ENCODE peak calls at places on chromosome 3, in nine cellular contexts. One of them, this sample, is unnamed.
A peak's percentile ranks its signal among the peaks of the same experiment; 100 is the strongest.

GRCh38 chr3:75144396-75144795 is 519.7 kb upstream of the FRG2C start:
- DNase-seq in IMR-90: no peak
- DNase-seq in pancreas: no peak
- DNase-seq in cardiac muscle cell: no peak
- DNase-seq in thoracic aorta: no peak
- DNase-seq in A549: no peak
- DNase-seq in stomach: no peak
- DNase-seq in K562: no peak
- DNase-seq in AG04450: no peak
- DNase-seq in this sample: no peak

GRCh38 chr3:88141458-88142083 is 8.2 kb upstream of the C3orf38 start:
- DNase-seq in thoracic aorta: no peak
- DNase-seq in K562: no peak
- DNase-seq in pancreas: no peak
- DNase-seq in IMR-90: peak; percentile 77
- DNase-seq in AG04450: no peak
- DNase-seq in cardiac muscle cell: no peak
- DNase-seq in stomach: no peak
- DNase-seq in A549: no peak
- DNase-seq in this sample: no peak

GRCh38 chr3:100506355-100506754 is 13.9 kb downstream of the TMEM45A start:
- DNase-seq in K562: no peak
- DNase-seq in cardiac muscle cell: no peak
- DNase-seq in pancreas: no peak
- DNase-seq in stomach: no peak
- DNase-seq in AG04450: no peak
- DNase-seq in thoracic aorta: no peak
- DNase-seq in IMR-90: peak; percentile 26
- DNase-seq in A549: no peak
- DNase-seq in this sample: no peak

GRCh38 chr3:46356909-46357308 is 3.0 kb downstream of the CCR2 start:
- DNase-seq in AG04450: no peak
- DNase-seq in K562: no peak
- DNase-seq in pancreas: no peak
- DNase-seq in cardiac muscle cell: no peak
- DNase-seq in thoracic aorta: no peak
- DNase-seq in A549: no peak
- DNase-seq in stomach: no peak
- DNase-seq in IMR-90: no peak
- DNase-seq in this sample: no peak

GRCh38 chr3:190229632-190230424 is 92.4 kb downstream of the CLDN1 start:
- DNase-seq in thoracic aorta: no peak
- DNase-seq in AG04450: no peak
- DNase-seq in K562: no peak
- DNase-seq in stomach: no peak
- DNase-seq in cardiac muscle cell: no peak
- DNase-seq in IMR-90: peak; percentile 63
- DNase-seq in pancreas: no peak
- DNase-seq in A549: peak; percentile 3
- DNase-seq in this sample: no peak

GRCh38 chr3:192395506-192395905 is 331.8 kb downstream of the FGF12 start:
- DNase-seq in AG04450: no peak
- DNase-seq in cardiac muscle cell: no peak
- DNase-seq in A549: no peak
- DNase-seq in pancreas: no peak
- DNase-seq in thoracic aorta: no peak
- DNase-seq in IMR-90: no peak
- DNase-seq in stomach: no peak
- DNase-seq in K562: no peak
- DNase-seq in this sample: no peak

GRCh38 chr3:188524057-188524456 is 370.1 kb downstream of the LPP start:
- DNase-seq in IMR-90: peak; percentile 31
- DNase-seq in AG04450: no peak
- DNase-seq in A549: no peak
- DNase-seq in stomach: no peak
- DNase-seq in K562: no peak
- DNase-seq in cardiac muscle cell: no peak
- DNase-seq in pancreas: no peak
- DNase-seq in thoracic aorta: no peak
- DNase-seq in this sample: no peak

GRCh38 chr3:155326249-155326648 is 32.8 kb upstream of the STRIT1 start:
- DNase-seq in IMR-90: no peak
- DNase-seq in A549: no peak
- DNase-seq in cardiac muscle cell: no peak
- DNase-seq in K562: no peak
- DNase-seq in pancreas: no peak
- DNase-seq in AG04450: no peak
- DNase-seq in stomach: no peak
- DNase-seq in thoracic aorta: no peak
- DNase-seq in this sample: no peak

GRCh38 chr3:154182322-154182922 is 61.2 kb downstream of the ARHGEF26 start:
- DNase-seq in thoracic aorta: no peak
- DNase-seq in AG04450: no peak
- DNase-seq in cardiac muscle cell: no peak
- DNase-seq in A549: no peak
- DNase-seq in pancreas: no peak
- DNase-seq in IMR-90: no peak
- DNase-seq in stomach: no peak
- DNase-seq in K562: no peak
- DNase-seq in this sample: no peak

DNA sequence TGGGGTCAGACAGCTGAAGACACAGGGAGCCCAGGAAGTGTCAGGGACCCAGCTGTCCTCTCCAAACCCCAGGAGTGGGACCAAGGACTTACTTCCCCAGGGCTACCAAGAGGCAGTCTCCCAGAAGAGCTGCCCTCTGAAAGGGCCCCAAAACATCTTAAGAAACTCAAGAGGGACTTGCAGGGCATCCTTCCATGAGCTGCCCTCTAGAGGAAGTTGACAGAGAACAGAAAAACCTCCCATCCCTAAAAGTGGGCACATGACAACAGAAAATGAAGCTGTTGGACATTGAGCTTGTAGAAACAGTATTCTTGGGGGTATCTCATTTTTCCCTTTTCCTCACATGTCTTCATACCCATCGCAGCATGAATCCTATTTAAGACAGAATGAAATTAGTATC is 58.9 kb downstream of the MECOM start:
- DNase-seq in thoracic aorta: no peak
- DNase-seq in pancreas: no peak
- DNase-seq in AG04450: no peak
- DNase-seq in cardiac muscle cell: no peak
- DNase-seq in IMR-90: no peak
- DNase-seq in stomach: no peak
- DNase-seq in A549: no peak
- DNase-seq in K562: no peak
- DNase-seq in this sample: no peak
- TF ChIP-seq CTCF in thoracic aorta: no peak
- TF ChIP-seq CTCF in pancreas: no peak
- TF ChIP-seq CTCF in AG04450: peak; percentile 20
- TF ChIP-seq CTCF in cardiac muscle cell: peak; percentile 37
- TF ChIP-seq CTCF in IMR-90: peak; percentile 16
- TF ChIP-seq CTCF in stomach: no peak
- TF ChIP-seq CTCF in A549: no peak
- TF ChIP-seq CTCF in K562: peak; percentile 16
- TF ChIP-seq CTCF in this sample: no peak

DNA sequence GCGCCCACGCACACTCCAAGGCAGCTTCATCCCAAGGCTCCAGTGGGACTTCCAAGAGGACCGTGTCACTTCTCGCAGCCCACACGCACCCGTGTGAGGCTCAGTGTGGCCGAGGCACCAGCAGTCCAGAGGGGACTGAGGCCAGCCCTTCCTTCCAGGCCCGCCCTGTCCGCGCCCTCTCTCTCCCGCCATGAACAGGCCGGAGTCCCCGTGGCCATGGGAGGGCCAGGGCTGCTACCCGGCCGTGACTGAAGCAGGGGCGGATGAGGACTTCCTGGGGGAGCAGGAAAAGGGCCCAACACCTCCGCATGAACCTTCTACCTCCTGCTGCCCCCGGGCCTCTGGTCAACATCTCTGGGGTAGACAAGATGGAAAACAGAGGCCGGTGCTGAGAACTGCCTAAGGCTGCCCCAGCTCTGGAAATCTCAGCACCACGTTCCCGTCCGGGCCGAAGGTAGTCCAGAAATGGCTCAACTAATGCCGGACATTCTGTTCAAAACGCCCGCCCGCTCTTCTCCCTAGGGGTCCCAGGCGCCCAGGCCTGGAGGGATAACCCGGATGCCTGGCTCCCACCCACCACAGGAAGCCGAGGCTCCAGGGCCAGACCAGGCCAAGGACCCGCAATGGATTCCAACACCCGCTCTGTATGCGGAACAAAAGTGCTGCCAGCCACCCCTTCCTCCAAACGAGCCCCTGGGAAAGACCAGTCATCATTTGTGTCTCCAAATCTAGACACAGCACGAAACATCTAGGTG is 32.7 kb downstream of the TNK2 start:
- DNase-seq in K562: no peak
- DNase-seq in IMR-90: no peak
- DNase-seq in AG04450: no peak
- DNase-seq in cardiac muscle cell: no peak
- DNase-seq in pancreas: no peak
- DNase-seq in A549: no peak
- DNase-seq in stomach: no peak
- DNase-seq in thoracic aorta: no peak
- DNase-seq in this sample: no peak
- H3K27ac ChIP-seq in K562: peak overlapping the region; percentile 76
- H3K27ac ChIP-seq in IMR-90: no peak overlapping the region
- H3K27ac ChIP-seq in AG04450: no peak overlapping the region
- H3K27ac ChIP-seq in cardiac muscle cell: no peak overlapping the region
- H3K27ac ChIP-seq in pancreas: no peak overlapping the region
- H3K27ac ChIP-seq in A549: peak overlapping the region; percentile 69
- H3K27ac ChIP-seq in stomach: no peak overlapping the region
- H3K27ac ChIP-seq in thoracic aorta: no peak overlapping the region
- H3K27ac ChIP-seq in this sample: no peak overlapping the region

GRCh38 chr3:129393271-129393670 is 35.2 kb downstream of the EFCAB12 start:
- DNase-seq in IMR-90: no peak
- DNase-seq in pancreas: no peak
- DNase-seq in thoracic aorta: no peak
- DNase-seq in AG04450: no peak
- DNase-seq in K562: no peak
- DNase-seq in A549: no peak
- DNase-seq in stomach: no peak
- DNase-seq in cardiac muscle cell: no peak
- DNase-seq in this sample: no peak
- TF ChIP-seq CTCF in IMR-90: no peak
- TF ChIP-seq CTCF in pancreas: no peak
- TF ChIP-seq CTCF in thoracic aorta: no peak
- TF ChIP-seq CTCF in AG04450: no peak
- TF ChIP-seq CTCF in K562: no peak
- TF ChIP-seq CTCF in A549: no peak
- TF ChIP-seq CTCF in stomach: no peak
- TF ChIP-seq CTCF in cardiac muscle cell: no peak
- TF ChIP-seq CTCF in this sample: no peak

GRCh38 chr3:71026634-71027578 is 556.6 kb downstream of the FOXP1 start:
- DNase-seq in K562: no peak
- DNase-seq in stomach: no peak
- DNase-seq in AG04450: no peak
- DNase-seq in A549: no peak
- DNase-seq in pancreas: no peak
- DNase-seq in cardiac muscle cell: no peak
- DNase-seq in thoracic aorta: no peak
- DNase-seq in IMR-90: no peak
- DNase-seq in this sample: no peak

GRCh38 chr3:71022552-71023335 is 560.8 kb downstream of the FOXP1 start:
- DNase-seq in K562: no peak
- DNase-seq in AG04450: no peak
- DNase-seq in A549: no peak
- DNase-seq in stomach: no peak
- DNase-seq in thoracic aorta: no peak
- DNase-seq in pancreas: no peak
- DNase-seq in cardiac muscle cell: peak; percentile 37
- DNase-seq in IMR-90: peak; percentile 10
- DNase-seq in this sample: no peak

GRCh38 chr3:71025010-71025409 is 558.5 kb downstream of the FOXP1 start:
- DNase-seq in IMR-90: no peak
- DNase-seq in pancreas: no peak
- DNase-seq in stomach: no peak
- DNase-seq in A549: no peak
- DNase-seq in AG04450: no peak
- DNase-seq in cardiac muscle cell: no peak
- DNase-seq in thoracic aorta: no peak
- DNase-seq in K562: no peak
- DNase-seq in this sample: no peak

GRCh38 chr3:71028802-71029201 is 554.7 kb downstream of the FOXP1 start:
- DNase-seq in AG04450: no peak
- DNase-seq in stomach: no peak
- DNase-seq in A549: no peak
- DNase-seq in IMR-90: no peak
- DNase-seq in thoracic aorta: no peak
- DNase-seq in pancreas: no peak
- DNase-seq in K562: no peak
- DNase-seq in cardiac muscle cell: no peak
- DNase-seq in this sample: no peak

DNA sequence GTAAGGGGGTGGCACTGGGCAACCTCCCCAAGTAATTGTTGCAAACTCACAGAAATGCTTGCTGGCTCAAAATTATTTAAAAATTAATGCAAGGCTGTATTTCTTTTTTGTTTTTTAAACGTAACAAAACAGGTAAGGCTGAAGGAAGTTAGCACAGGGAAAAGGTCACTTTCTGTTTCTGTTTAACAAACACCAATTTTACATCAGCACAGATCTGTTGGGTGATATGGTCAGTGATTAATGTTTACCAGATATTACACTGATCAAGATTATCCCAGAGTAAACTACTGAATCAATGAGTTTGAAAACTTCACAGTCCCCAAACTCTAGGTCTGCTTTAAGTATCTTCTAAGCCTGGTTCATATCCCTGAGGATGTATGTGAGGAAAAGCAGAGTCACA is 558.0 kb downstream of the FOXP1 start:
- DNase-seq in K562: no peak
- DNase-seq in IMR-90: no peak
- DNase-seq in thoracic aorta: no peak
- DNase-seq in A549: no peak
- DNase-seq in cardiac muscle cell: no peak
- DNase-seq in stomach: no peak
- DNase-seq in AG04450: no peak
- DNase-seq in pancreas: no peak
- DNase-seq in this sample: no peak
- H3K27ac ChIP-seq in K562: no peak overlapping the region
- H3K27ac ChIP-seq in IMR-90: no peak overlapping the region
- H3K27ac ChIP-seq in thoracic aorta: no peak overlapping the region
- H3K27ac ChIP-seq in A549: peak overlapping the region; percentile 4
- H3K27ac ChIP-seq in cardiac muscle cell: no peak overlapping the region
- H3K27ac ChIP-seq in stomach: peak overlapping the region; percentile 73
- H3K27ac ChIP-seq in AG04450: no peak overlapping the region
- H3K27ac ChIP-seq in pancreas: peak overlapping the region; percentile 68
- H3K27ac ChIP-seq in this sample: no peak overlapping the region

GRCh38 chr3:116614795-116615362 is 94.7 kb upstream of the TUSC7 start:
- DNase-seq in IMR-90: peak; percentile 26
- DNase-seq in A549: peak; percentile 2
- DNase-seq in pancreas: no peak
- DNase-seq in stomach: no peak
- DNase-seq in K562: no peak
- DNase-seq in thoracic aorta: no peak
- DNase-seq in AG04450: no peak
- DNase-seq in cardiac muscle cell: peak; percentile 35
- DNase-seq in this sample: no peak
- TF ChIP-seq CTCF in IMR-90: peak; percentile 35
- TF ChIP-seq CTCF in A549: no peak
- TF ChIP-seq CTCF in pancreas: no peak
- TF ChIP-seq CTCF in stomach: no peak
- TF ChIP-seq CTCF in K562: no peak
- TF ChIP-seq CTCF in thoracic aorta: no peak
- TF ChIP-seq CTCF in AG04450: peak; percentile 26
- TF ChIP-seq CTCF in cardiac muscle cell: no peak
- TF ChIP-seq CTCF in this sample: no peak